ENCODE peak calls at places on chromosomes 16 and 17, in nine cellular contexts. J is bronchial epithelial cell; R is CD4-positive, alpha-beta T cell; X is CD8-positive, alpha-beta memory T cell; G is fibroblast of the conjunctiva; H is stimulated activated CD4-positive, alpha-beta T cell treated with anti-CD3 and anti-CD28 coated beads, Interleukin-4, amount 100 ng/mL, for 24 hours; B is SJSA1; I is GM03348; F is NCI-H460. M is an unnamed sample.

GRCh38 chr16:49419016-49419415 is 45.4 kb downstream of the C16orf78 start:
- DNase-seq in J (no peak), R (no peak), X (no peak), G (no peak), H (no peak), B (no peak), I (no peak), F (no peak), M (no peak)

GRCh38 chr17:73309727-73310555 is 1.9 kb downstream of the CDC42EP4 start:
- DNase-seq in J (no peak), R (no peak), X (no peak), G (no peak), H (no peak), B (no peak), I (no peak), F (no peak), M (no peak)

GRCh38 chr17:4304417-4305027 is 40.7 kb upstream of the ANKFY1 start:
- DNase-seq in J (peak), R (peak), X (peak), G (peak), H (peak), B (no peak), I (peak), F (peak), M (no peak)

GRCh38 chr16:85573696-85574641 is 39.2 kb upstream of the GSE1 start:
- DNase-seq in J (no peak), R (no peak), X (no peak), G (no peak), H (no peak), B (peak), I (peak), F (no peak), M (peak)

GRCh38 chr17:74099441-74100340 is 103.8 kb upstream of the RPL38 start:
- DNase-seq in J (no peak), R (no peak), X (no peak), G (no peak), H (no peak), B (no peak), I (no peak), F (no peak), M (no peak)

GRCh38 chr17:69812240-69812837 is 262.7 kb upstream of the KCNJ16 start:
- DNase-seq in J (peak), R (no peak), X (no peak), G (no peak), H (no peak), B (no peak), I (no peak), F (peak), M (no peak)

GRCh38 chr17:40139566-40140058 is 725 bp upstream of the CASC3 start:
- DNase-seq in J (no peak), R (no peak), X (no peak), G (no peak), H (no peak), B (no peak), I (no peak), F (no peak), M (no peak)

GRCh38 chr17:68424861-68425260 is 32.4 kb downstream of the WIPI1 start:
- DNase-seq in J (peak), R (no peak), X (no peak), G (no peak), H (no peak), B (no peak), I (no peak), F (no peak), M (peak)

GRCh38 chr17:64739316-64740058 is 77.4 kb upstream of the SMURF2 start:
- DNase-seq in J (peak), R (no peak), X (no peak), G (no peak), H (no peak), B (peak), I (peak), F (no peak), M (peak)

GRCh38 chr17:42779304-42779941 is 987 bp upstream of the WNK4 start:
- DNase-seq in J (no peak), R (no peak), X (no peak), G (no peak), H (no peak), B (no peak), I (no peak), F (no peak), M (peak)

GRCh38 chr17:5422505-5422904 is 2.5 kb downstream of the RPAIN start:
- DNase-seq in J (peak), R (no peak), X (no peak), G (no peak), H (no peak), B (no peak), I (peak), F (no peak), M (peak)

GRCh38 chr16:49484454-49484853 is 110.8 kb downstream of the C16orf78 start:
- DNase-seq in J (no peak), R (no peak), X (no peak), G (no peak), H (no peak), B (no peak), I (peak), F (no peak), M (peak)

GRCh38 chr17:3039748-3040147 is 23.7 kb downstream of the OR1D5 start:
- DNase-seq in J (no peak), R (no peak), X (no peak), G (no peak), H (no peak), B (peak), I (no peak), F (no peak), M (no peak)

GRCh38 chr17:40859536-40859935 is 7.5 kb downstream of the KRT12 start:
- DNase-seq in J (no peak), R (no peak), X (no peak), G (no peak), H (no peak), B (no peak), I (peak), F (no peak), M (no peak)

GRCh38 chr17:35025541-35025940 is 38.0 kb downstream of the RFFL start:
- DNase-seq in J (peak), R (no peak), X (no peak), G (no peak), H (no peak), B (no peak), I (no peak), F (no peak), M (no peak)

GRCh38 chr17:10754109-10754508 is 24.3 kb upstream of the TMEM220 start:
- DNase-seq in J (peak), R (no peak), X (no peak), G (no peak), H (peak), B (no peak), I (peak), F (peak), M (peak)

GRCh38 chr17:51322390-51323029 is 62.2 kb downstream of the UTP18 start:
- DNase-seq in J (peak), R (no peak), X (no peak), G (peak), H (no peak), B (no peak), I (no peak), F (peak), M (no peak)

GRCh38 chr17:6753006-6753445 is 2.8 kb upstream of the XAF1 start:
- DNase-seq in J (peak), R (no peak), X (peak), G (peak), H (no peak), B (peak), I (peak), F (no peak), M (no peak)

GRCh38 chr17:79355186-79355585 is 255.7 kb downstream of the RBFOX3 start:
- DNase-seq in J (no peak), R (no peak), X (no peak), G (no peak), H (no peak), B (no peak), I (no peak), F (no peak), M (peak)

GRCh38 chr16:78098544-78099371 is 696 bp upstream of the WWOX start:
- DNase-seq in J (no peak), R (no peak), X (no peak), G (no peak), H (no peak), B (no peak), I (no peak), F (no peak), M (no peak)

GRCh38 chr17:76373481-76373825 is 11.0 kb upstream of the SPHK1 start:
- DNase-seq in J (no peak), R (no peak), X (no peak), G (no peak), H (no peak), B (no peak), I (no peak), F (no peak), M (no peak)

GRCh38 chr16:80720759-80721470 is 83.5 kb downstream of the CDYL2 start:
- DNase-seq in J (peak), R (no peak), X (no peak), G (no peak), H (no peak), B (no peak), I (peak), F (no peak), M (no peak)

GRCh38 chr16:66525396-66526180 is 24.3 kb downstream of the TK2 start:
- DNase-seq in J (no peak), R (no peak), X (no peak), G (no peak), H (no peak), B (no peak), I (no peak), F (no peak), M (peak)

GRCh38 chr16:9192746-9193145 is 101.3 kb downstream of the HAPSTR1 start:
- DNase-seq in J (peak), R (no peak), X (no peak), G (no peak), H (no peak), B (no peak), I (no peak), F (no peak), M (no peak)

GRCh38 chr17:63476857-63477470 is at the start of gene ACE:
- DNase-seq in J (no peak), R (peak), X (peak), G (no peak), H (peak), B (no peak), I (peak), F (no peak), M (peak)

GRCh38 chr17:57601328-57601727 is 143.8 kb downstream of the CCDC182 start:
- DNase-seq in J (no peak), R (no peak), X (peak), G (no peak), H (no peak), B (no peak), I (no peak), F (no peak), M (no peak)

GRCh38 chr16:75471723-75472634 is 7.5 kb upstream of the TMEM170A start:
- DNase-seq in J (peak), R (peak), X (peak), G (peak), H (peak), B (no peak), I (peak), F (peak), M (peak)

GRCh38 chr17:77465358-77466041 is 324.7 kb downstream of the SEC14L1 start:
- DNase-seq in J (peak), R (peak), X (peak), G (no peak), H (peak), B (no peak), I (peak), F (peak), M (peak)

GRCh38 chr17:48634446-48635208 is 8.5 kb upstream of the HOXB9 start:
- DNase-seq in J (no peak), R (no peak), X (no peak), G (no peak), H (no peak), B (no peak), I (no peak), F (no peak), M (peak)

GRCh38 chr16:65876624-65877023 is 489.9 kb upstream of the CDH5 start:
- DNase-seq in J (no peak), R (no peak), X (no peak), G (no peak), H (no peak), B (no peak), I (peak), F (no peak), M (no peak)

GRCh38 chr16:17356243-17356933 is 114.4 kb downstream of the XYLT1 start:
- DNase-seq in J (no peak), R (no peak), X (no peak), G (no peak), H (no peak), B (no peak), I (no peak), F (no peak), M (no peak)

GRCh38 chr17:32621612-32622312 is 135.0 kb downstream of the CDK5R1 start:
- DNase-seq in J (peak), R (no peak), X (no peak), G (no peak), H (no peak), B (no peak), I (no peak), F (peak), M (no peak)

GRCh38 chr17:66715745-66716156 is 119.2 kb upstream of the CACNG5 start:
- DNase-seq in J (peak), R (no peak), X (peak), G (peak), H (no peak), B (no peak), I (peak), F (peak), M (peak)

M was measured in osteoblast.